ENCODE peak calls at places on chromosomes 12 and 14, in nine cellular contexts. C is thoracic aorta; O is heart left ventricle; A is naive thymus-derived CD4-positive, alpha-beta T cell; W is bronchial epithelial cell; J is GM06990; P is CD4-positive, CD25-positive, alpha-beta regulatory T cell; Q is heart right ventricle; I is pancreas. B is an unnamed sample.

GRCh38 chr12:116820077-116820656 is 61.1 kb downstream of the HRK start:
- DNase-seq in C (no peak), A (no peak), W (no peak), J (no peak), Q (no peak), P (no peak), O (no peak), I (no peak), B (no peak)

GRCh38 chr12:76247026-76247688 is 101.1 kb downstream of the BBS10 start:
- DNase-seq in Q (no peak), C (no peak), I (no peak), O (peak; percentile 28), W (no peak), P (no peak), J (no peak), A (no peak), B (no peak)

GRCh38 chr14:50321009-50321660 is 9.0 kb downstream of the DMAC2L start:
- DNase-seq in J (peak; percentile 54), W (peak; percentile 99), C (no peak), O (peak; percentile 66), Q (no peak), P (peak; percentile 90), I (peak; percentile 63), A (peak; percentile 77), B (no peak)

GRCh38 chr12:117439531-117440001 is 78.1 kb upstream of the NOS1 start:
- DNase-seq in C (no peak), A (no peak), I (no peak), P (no peak), W (no peak), O (no peak), J (no peak), Q (peak; percentile 36), B (no peak)

GRCh38 chr12:118685983-118686607 is 295.2 kb upstream of the SRRM4 start:
- DNase-seq in W (no peak), P (no peak), A (no peak), O (no peak), I (no peak), Q (no peak), C (no peak), J (no peak), B (no peak)

GRCh38 chr14:76754586-76754985 is 6.7 kb upstream of the VASH1 start:
- DNase-seq in O (no peak), W (no peak), I (no peak), P (no peak), Q (no peak), J (no peak), A (no peak), C (no peak), B (no peak)

GRCh38 chr12:6273209-6273928 is 37.1 kb upstream of the PLEKHG6 start:
- DNase-seq in O (no peak), Q (no peak), P (no peak), C (no peak), W (no peak), A (no peak), I (no peak), J (no peak), B (no peak)

GRCh38 chr12:47651368-47652254 is 54.2 kb downstream of the RPAP3 start:
- DNase-seq in Q (peak; percentile 23), W (peak; percentile 43), I (peak; percentile 52), P (peak; percentile 78), C (no peak), O (peak; percentile 49), A (peak; percentile 58), J (peak; percentile 24), B (peak; percentile 70)

GRCh38 chr12:62700091-62700490 is 233.5 kb downstream of the MON2 start:
- DNase-seq in A (no peak), O (no peak), W (no peak), J (no peak), P (no peak), C (no peak), Q (no peak), I (no peak), B (no peak)

GRCh38 chr14:36619853-36620252 is 37.4 kb upstream of the NKX2-8 start:
- DNase-seq in J (no peak), O (no peak), Q (no peak), A (no peak), C (no peak), I (no peak), P (no peak), W (peak; percentile 61), B (no peak)

GRCh38 chr12:19683178-19683927 is 244.1 kb downstream of the AEBP2 start:
- DNase-seq in I (no peak), A (no peak), C (no peak), W (peak; percentile 68), P (no peak), Q (no peak), O (no peak), J (no peak), B (no peak)

GRCh38 chr14:36096090-36096489 is 80.4 kb downstream of the PTCSC3 start:
- DNase-seq in W (peak; percentile 94), J (no peak), A (no peak), Q (no peak), C (no peak), P (no peak), O (no peak), I (no peak), B (no peak)

GRCh38 chr14:66746316-66747006 is 238.5 kb downstream of the GPHN start:
- DNase-seq in C (no peak), O (no peak), A (peak; percentile 5), Q (no peak), J (no peak), P (peak; percentile 51), W (peak; percentile 59), I (no peak), B (no peak)

GRCh38 chr12:50927766-50928224 is 24.5 kb upstream of the HIGD1C start:
- DNase-seq in I (no peak), C (no peak), W (no peak), P (no peak), A (no peak), Q (no peak), O (no peak), J (no peak), B (no peak)
- H3K4me3 ChIP-seq in I (no peak overlapping the region), C (peak overlapping the region; percentile 96), W (no peak overlapping the region), P (peak overlapping the region; percentile 93), A (no peak overlapping the region), Q (peak overlapping the region; percentile 77), O (peak overlapping the region; percentile 66), J (peak overlapping the region; percentile 6), B (peak overlapping the region; percentile 69)

DNA sequence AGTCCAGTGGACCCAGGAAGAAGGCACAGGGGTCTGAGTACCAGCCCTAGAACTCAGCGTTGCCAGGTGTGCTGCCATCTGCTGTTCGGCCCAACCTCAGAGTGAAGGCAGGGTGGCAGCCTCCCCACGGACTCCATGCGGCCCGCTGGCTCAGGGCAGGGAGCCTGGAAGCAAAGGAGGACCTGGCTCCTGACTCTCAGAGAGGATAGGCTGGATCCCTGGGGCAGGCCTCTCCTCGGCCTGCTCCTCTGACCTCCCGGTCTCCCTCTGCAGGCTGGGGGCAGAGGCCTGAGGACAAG is 10.1 kb downstream of the MCRS1 start:
- DNase-seq in P (no peak), I (no peak), J (no peak), C (no peak), W (no peak), Q (no peak), O (no peak), A (no peak), B (no peak)
- H3K36me3 ChIP-seq in P (peaks cover 61% of the 10 kb centered on the region), I (peaks cover 20% of the 10 kb centered on the region), J (peaks cover 29% of the 10 kb centered on the region), C (peaks cover 58% of the 10 kb centered on the region), W (peaks cover 35% of the 10 kb centered on the region), Q (peaks cover 4% of the 10 kb centered on the region), O (peaks cover 71% of the 10 kb centered on the region), A (peaks cover 21% of the 10 kb centered on the region), B (peaks cover 58% of the 10 kb centered on the region)

GRCh38 chr12:57475271-57476161 is 4.2 kb downstream of the ARHGAP9 start:
- DNase-seq in O (no peak), I (no peak), P (no peak), C (no peak), J (no peak), A (no peak), W (no peak), Q (no peak), B (peak; percentile 71)

GRCh38 chr12:57473886-57474285 is 5.8 kb downstream of the ARHGAP9 start:
- DNase-seq in I (no peak), P (no peak), Q (no peak), W (no peak), A (no peak), J (no peak), C (no peak), O (no peak), B (no peak)

GRCh38 chr12:57473392-57473791 is 6.3 kb downstream of the ARHGAP9 start:
- DNase-seq in A (no peak), Q (no peak), O (no peak), W (no peak), P (no peak), C (no peak), J (no peak), I (no peak), B (no peak)

GRCh38 chr12:57474862-57475261 is 4.8 kb downstream of the ARHGAP9 start:
- DNase-seq in I (no peak), A (no peak), C (no peak), J (no peak), O (no peak), P (no peak), Q (no peak), W (no peak), B (no peak)

GRCh38 chr12:57474430-57474829 is 5.2 kb downstream of the ARHGAP9 start:
- DNase-seq in W (no peak), P (no peak), A (no peak), I (no peak), C (no peak), Q (no peak), J (no peak), O (no peak), B (no peak)
- H3K27me3 ChIP-seq in W (peaks cover 39% of the 10 kb centered on the region), P (no peaks in the 10 kb centered on the region), A (no peaks in the 10 kb centered on the region), I (no peaks in the 10 kb centered on the region), C (no peaks in the 10 kb centered on the region), Q (peaks cover 34% of the 10 kb centered on the region), J (no peaks in the 10 kb centered on the region), O (peaks cover 50% of the 10 kb centered on the region), B (peaks cover 42% of the 10 kb centered on the region)

GRCh38 chr14:103280278-103280917 is 53.6 kb upstream of the EIF5 start:
- DNase-seq in W (no peak), J (no peak), C (no peak), I (no peak), Q (no peak), P (no peak), O (no peak), A (no peak), B (no peak)

GRCh38 chr14:103283916-103284315 is 50.1 kb upstream of the EIF5 start:
- DNase-seq in A (no peak), Q (no peak), P (no peak), C (no peak), W (no peak), J (no peak), O (no peak), I (no peak), B (no peak)

GRCh38 chr14:103284574-103285467 is 49.2 kb upstream of the EIF5 start:
- DNase-seq in Q (no peak), A (no peak), I (no peak), P (no peak), C (no peak), O (no peak), W (peak; percentile 29), J (no peak), B (no peak)

GRCh38 chr14:103281496-103282231 is 52.4 kb upstream of the EIF5 start:
- DNase-seq in J (no peak), A (no peak), O (no peak), W (peak; percentile 20), C (no peak), P (no peak), Q (no peak), I (no peak), B (no peak)

DNA sequence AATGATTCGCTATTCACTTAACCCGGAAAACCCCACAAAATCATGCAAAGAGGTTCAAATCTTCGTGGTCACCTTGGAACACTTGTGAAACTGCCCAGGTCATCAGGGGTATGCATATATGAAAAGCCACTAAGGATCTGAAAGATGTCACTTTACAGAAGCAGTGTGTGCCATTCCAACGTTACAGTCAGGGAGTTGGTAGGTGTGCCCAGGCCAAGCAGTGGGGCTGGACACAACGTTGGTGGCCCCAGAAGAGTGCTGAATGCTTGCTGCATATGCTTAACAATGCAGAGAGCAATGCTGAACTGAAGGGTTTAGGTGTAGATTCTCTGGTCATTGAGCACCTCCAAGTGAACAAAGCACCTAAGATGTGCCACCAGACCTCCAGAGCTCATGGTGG is 51.1 kb upstream of the EIF5 start:
- DNase-seq in I (no peak), Q (no peak), P (no peak), A (no peak), C (no peak), O (no peak), W (no peak), J (no peak), B (no peak)
- H3K4me3 ChIP-seq in I (no peak overlapping the region), Q (no peak overlapping the region), P (no peak overlapping the region), A (no peak overlapping the region), C (no peak overlapping the region), O (no peak overlapping the region), W (no peak overlapping the region), J (no peak overlapping the region), B (no peak overlapping the region)